ENCODE peak calls at places on chromosomes 3 and 15, in nine cellular contexts. J is iPS-NIHi11, R is iPS DF 19.7, O is OCI-M1, V is Right ventricle myocardium inferior, A is lower leg skin, P is caudate nucleus, U is activated T-cell treated with anti-CD3 and anti-CD28 coated beads for 1 hour, I is mesendoderm. Q is an unnamed sample.

GRCh38 chr3:146218880-146219866 is 31.7 kb downstream of the PLSCR4 start:
- DNase-seq in V (no peak), A (no peak), O (peak; percentile 63), R (no peak), I (no peak), J (peak; percentile 20), P (no peak), U (peak; percentile 35), Q (no peak)

GRCh38 chr3:183560607-183561006 is 5.1 kb upstream of the KLHL6 start:
- DNase-seq in J (peak; percentile 35), V (no peak), R (no peak), I (peak; percentile 80), P (no peak), A (no peak), U (no peak), O (peak; percentile 62), Q (peak; percentile 15)

GRCh38 chr15:61137139-61137792 is 91.8 kb downstream of the RORA start:
- DNase-seq in R (no peak), O (peak; percentile 45), U (no peak), P (no peak), V (no peak), J (no peak), I (no peak), A (no peak), Q (no peak)

GRCh38 chr15:72481015-72481659 is 7.0 kb downstream of the ARIH1 start:
- DNase-seq in O (no peak), A (no peak), P (no peak), V (no peak), I (no peak), J (no peak), U (no peak), R (no peak), Q (no peak)

GRCh38 chr3:175895731-175896130 is 1036.6 kb downstream of the NAALADL2 start:
- DNase-seq in P (no peak), I (no peak), V (no peak), O (no peak), J (no peak), U (no peak), R (no peak), A (no peak), Q (no peak)

GRCh38 chr3:169629895-169630294 is 33.6 kb downstream of the MECOM start:
- DNase-seq in I (peak; percentile 28), A (no peak), J (no peak), U (no peak), P (no peak), O (no peak), V (no peak), R (no peak), Q (no peak)

GRCh38 chr3:61483997-61484396 is 77.4 kb upstream of the PTPRG start:
- DNase-seq in J (no peak), I (no peak), A (no peak), P (no peak), R (no peak), U (no peak), V (no peak), O (peak; percentile 51), Q (no peak)

GRCh38 chr3:69454204-69454787 is 68.4 kb upstream of the FRMD4B start:
- DNase-seq in O (no peak), U (no peak), V (no peak), R (no peak), J (no peak), I (no peak), P (no peak), A (no peak), Q (no peak)

GRCh38 chr3:8416965-8417364 is 84.7 kb upstream of the LMCD1 start:
- DNase-seq in O (peak; percentile 84), R (no peak), V (no peak), U (no peak), I (peak; percentile 60), A (no peak), P (no peak), J (peak; percentile 37), Q (no peak)

GRCh38 chr3:34024447-34025240 is 226.2 kb downstream of the PDCD6IP start:
- DNase-seq in V (no peak), I (no peak), P (no peak), R (no peak), O (no peak), J (no peak), A (no peak), U (no peak), Q (no peak)

GRCh38 chr3:32577621-32578556 is 7.2 kb upstream of the DYNC1LI1 start:
- DNase-seq in V (no peak), U (no peak), J (no peak), O (peak; percentile 77), P (no peak), A (no peak), R (no peak), I (no peak), Q (peak; percentile 40)

GRCh38 chr3:138778643-138779042 is 56.1 kb downstream of the PIK3CB start:
- DNase-seq in I (no peak), O (no peak), V (no peak), J (no peak), P (no peak), R (no peak), U (no peak), A (no peak), Q (no peak)

GRCh38 chr3:37052860-37053259 is 59.5 kb downstream of the MLH1 start:
- DNase-seq in J (no peak), P (no peak), I (no peak), R (no peak), V (no peak), O (peak; percentile 3), U (no peak), A (no peak), Q (no peak)

GRCh38 chr15:69463182-69463756 is 10.7 kb downstream of the RPLP1 start:
- DNase-seq in U (no peak), P (no peak), A (no peak), I (no peak), R (no peak), O (no peak), V (no peak), J (no peak), Q (no peak)

GRCh38 chr3:117692416-117692995 is 982.9 kb downstream of the TUSC7 start:
- DNase-seq in R (no peak), J (no peak), V (no peak), I (no peak), A (no peak), U (no peak), P (no peak), O (no peak), Q (no peak)

GRCh38 chr3:182067423-182067822 is 355.7 kb downstream of the SOX2 start:
- DNase-seq in A (no peak), V (no peak), I (no peak), R (no peak), J (no peak), O (no peak), U (no peak), P (no peak), Q (no peak)

GRCh38 chr3:61685755-61686154 is 124.4 kb downstream of the PTPRG start:
- DNase-seq in U (no peak), I (no peak), A (no peak), P (no peak), R (no peak), J (no peak), O (no peak), V (no peak), Q (no peak)

GRCh38 chr15:94297543-94297942 is 66.2 kb downstream of the MCTP2 start:
- DNase-seq in V (no peak), R (no peak), J (no peak), O (peak; percentile 87), U (no peak), A (no peak), I (no peak), P (no peak), Q (peak; percentile 26)

GRCh38 chr3:55964491-55964980 is 477.4 kb upstream of the WNT5A start:
- DNase-seq in A (no peak), R (no peak), J (no peak), O (no peak), I (no peak), V (no peak), U (no peak), P (no peak), Q (no peak)

GRCh38 chr15:80849308-80849707 is 70.1 kb downstream of the CEMIP start:
- DNase-seq in U (no peak), A (no peak), V (no peak), O (no peak), P (no peak), I (no peak), R (no peak), J (no peak), Q (no peak)

GRCh38 chr3:10506696-10507095 is 1.3 kb upstream of the ATP2B2 start:
- DNase-seq in J (no peak), P (no peak), U (no peak), V (peak; percentile 49), O (no peak), A (no peak), I (no peak), R (no peak), Q (no peak)

GRCh38 chr15:70956596-70956995 is 64.0 kb downstream of the LRRC49 start:
- DNase-seq in R (no peak), P (no peak), V (no peak), I (no peak), A (no peak), O (no peak), J (no peak), U (no peak), Q (no peak)

GRCh38 chr3:88219138-88219792 is 69.5 kb downstream of the C3orf38 start:
- DNase-seq in V (no peak), A (no peak), J (peak; percentile 80), I (peak; percentile 91), U (no peak), R (no peak), P (no peak), O (peak; percentile 89), Q (peak; percentile 23)

GRCh38 chr3:40718681-40719080 is 193.9 kb downstream of the ZNF621 start:
- DNase-seq in R (no peak), A (no peak), I (no peak), J (no peak), V (no peak), O (peak; percentile 87), P (no peak), U (no peak), Q (no peak)

GRCh38 chr3:108818404-108818803 is 4.2 kb upstream of the TRAT1 start:
- DNase-seq in I (peak; percentile 83), V (no peak), A (no peak), U (peak; percentile 40), R (peak; percentile 12), J (peak; percentile 42), O (peak; percentile 85), P (no peak), Q (peak; percentile 83)

GRCh38 chr15:67127925-67128324 is 62.5 kb downstream of the SMAD3 start:
- DNase-seq in P (no peak), A (no peak), J (no peak), R (no peak), U (no peak), V (no peak), O (peak; percentile 14), I (no peak), Q (no peak)

GRCh38 chr15:25803036-25803435 is 60.1 kb downstream of the ATP10A start:
- DNase-seq in V (no peak), P (no peak), O (no peak), U (no peak), J (no peak), A (peak; percentile 54), R (no peak), I (no peak), Q (no peak)

Q was measured in CD4-positive, CD25-positive, alpha-beta regulatory T cell.